ENCODE peak calls at places on chromosomes 12 and 14, in four cellular contexts. One of them, this sample, is unnamed.

GRCh38 chr12:69024907-69025306 is 91.9 kb upstream of the CPM start:
- DNase-seq in natural killer cell treated with Interleukin-12 subunit alpha and Interleukin-12 subunit beta and Interleukin-15 and Interleukin-18, amount 100 ng/mL, for 72 hours: no peak
- DNase-seq in progenitor cell of endocrine pancreas: no peak
- DNase-seq in NCI-H226: peak
- DNase-seq in this sample: no peak

GRCh38 chr12:130644566-130644965 is 71.5 kb downstream of the RIMBP2 start:
- DNase-seq in NCI-H226: no peak
- DNase-seq in natural killer cell treated with Interleukin-12 subunit alpha and Interleukin-12 subunit beta and Interleukin-15 and Interleukin-18, amount 100 ng/mL, for 72 hours: no peak
- DNase-seq in progenitor cell of endocrine pancreas: no peak
- DNase-seq in this sample: no peak

GRCh38 chr14:93655078-93655750 is 133.1 kb downstream of the PRIMA1 start:
- DNase-seq in NCI-H226: peak
- DNase-seq in progenitor cell of endocrine pancreas: peak
- DNase-seq in natural killer cell treated with Interleukin-12 subunit alpha and Interleukin-12 subunit beta and Interleukin-15 and Interleukin-18, amount 100 ng/mL, for 72 hours: no peak
- DNase-seq in this sample: peak

GRCh38 chr12:48379784-48380183 is 29.1 kb upstream of the ZNF641 start:
- DNase-seq in progenitor cell of endocrine pancreas: no peak
- DNase-seq in NCI-H226: no peak
- DNase-seq in natural killer cell treated with Interleukin-12 subunit alpha and Interleukin-12 subunit beta and Interleukin-15 and Interleukin-18, amount 100 ng/mL, for 72 hours: no peak
- DNase-seq in this sample: no peak

GRCh38 chr14:36580856-36581831 is 1.3 kb downstream of the NKX2-8 start:
- DNase-seq in progenitor cell of endocrine pancreas: peak
- DNase-seq in natural killer cell treated with Interleukin-12 subunit alpha and Interleukin-12 subunit beta and Interleukin-15 and Interleukin-18, amount 100 ng/mL, for 72 hours: no peak
- DNase-seq in NCI-H226: peak
- DNase-seq in this sample: no peak

GRCh38 chr12:51390457-51391046 is 654 bp downstream of the GALNT6 start:
- DNase-seq in natural killer cell treated with Interleukin-12 subunit alpha and Interleukin-12 subunit beta and Interleukin-15 and Interleukin-18, amount 100 ng/mL, for 72 hours: no peak
- DNase-seq in progenitor cell of endocrine pancreas: no peak
- DNase-seq in NCI-H226: no peak
- DNase-seq in this sample: no peak

GRCh38 chr14:51333901-51334432 is 93.9 kb downstream of the TMX1 start:
- DNase-seq in progenitor cell of endocrine pancreas: no peak
- DNase-seq in natural killer cell treated with Interleukin-12 subunit alpha and Interleukin-12 subunit beta and Interleukin-15 and Interleukin-18, amount 100 ng/mL, for 72 hours: no peak
- DNase-seq in NCI-H226: no peak
- DNase-seq in this sample: no peak

GRCh38 chr14:45679852-45680251 is 426.9 kb upstream of the MIS18BP1 start:
- DNase-seq in NCI-H226: peak
- DNase-seq in progenitor cell of endocrine pancreas: no peak
- DNase-seq in natural killer cell treated with Interleukin-12 subunit alpha and Interleukin-12 subunit beta and Interleukin-15 and Interleukin-18, amount 100 ng/mL, for 72 hours: no peak
- DNase-seq in this sample: no peak

GRCh38 chr12:110669193-110669502 is 19.8 kb downstream of the HVCN1 start:
- DNase-seq in natural killer cell treated with Interleukin-12 subunit alpha and Interleukin-12 subunit beta and Interleukin-15 and Interleukin-18, amount 100 ng/mL, for 72 hours: no peak
- DNase-seq in progenitor cell of endocrine pancreas: no peak
- DNase-seq in NCI-H226: no peak
- DNase-seq in this sample: no peak

GRCh38 chr12:26112232-26112631 is 12.6 kb downstream of the BHLHE41 start:
- DNase-seq in natural killer cell treated with Interleukin-12 subunit alpha and Interleukin-12 subunit beta and Interleukin-15 and Interleukin-18, amount 100 ng/mL, for 72 hours: no peak
- DNase-seq in NCI-H226: no peak
- DNase-seq in progenitor cell of endocrine pancreas: no peak
- DNase-seq in this sample: no peak

GRCh38 chr14:59595071-59595470 is 18.5 kb upstream of the CCDC175 start:
- DNase-seq in progenitor cell of endocrine pancreas: no peak
- DNase-seq in natural killer cell treated with Interleukin-12 subunit alpha and Interleukin-12 subunit beta and Interleukin-15 and Interleukin-18, amount 100 ng/mL, for 72 hours: no peak
- DNase-seq in NCI-H226: no peak
- DNase-seq in this sample: no peak

GRCh38 chr12:111607239-111607638 is 8.1 kb upstream of the ATXN2 start:
- DNase-seq in NCI-H226: no peak
- DNase-seq in progenitor cell of endocrine pancreas: no peak
- DNase-seq in natural killer cell treated with Interleukin-12 subunit alpha and Interleukin-12 subunit beta and Interleukin-15 and Interleukin-18, amount 100 ng/mL, for 72 hours: no peak
- DNase-seq in this sample: no peak

GRCh38 chr12:24047345-24047744 is 97.9 kb upstream of the SOX5 start:
- DNase-seq in progenitor cell of endocrine pancreas: no peak
- DNase-seq in natural killer cell treated with Interleukin-12 subunit alpha and Interleukin-12 subunit beta and Interleukin-15 and Interleukin-18, amount 100 ng/mL, for 72 hours: no peak
- DNase-seq in NCI-H226: no peak
- DNase-seq in this sample: no peak

GRCh38 chr14:60166144-60166543 is 946 bp upstream of the DHRS7 start:
- DNase-seq in progenitor cell of endocrine pancreas: no peak
- DNase-seq in natural killer cell treated with Interleukin-12 subunit alpha and Interleukin-12 subunit beta and Interleukin-15 and Interleukin-18, amount 100 ng/mL, for 72 hours: no peak
- DNase-seq in NCI-H226: no peak
- DNase-seq in this sample: no peak

GRCh38 chr12:54413284-54414190 is 5.5 kb downstream of the ITGA5 start:
- DNase-seq in NCI-H226: peak
- DNase-seq in natural killer cell treated with Interleukin-12 subunit alpha and Interleukin-12 subunit beta and Interleukin-15 and Interleukin-18, amount 100 ng/mL, for 72 hours: peak
- DNase-seq in progenitor cell of endocrine pancreas: no peak
- DNase-seq in this sample: no peak

GRCh38 chr12:7374423-7375144 is 69.4 kb downstream of the CD163L1 start:
- DNase-seq in progenitor cell of endocrine pancreas: no peak
- DNase-seq in NCI-H226: peak
- DNase-seq in natural killer cell treated with Interleukin-12 subunit alpha and Interleukin-12 subunit beta and Interleukin-15 and Interleukin-18, amount 100 ng/mL, for 72 hours: no peak
- DNase-seq in this sample: no peak

GRCh38 chr12:112900298-112901145 is 6.2 kb upstream of the OAS1 start:
- DNase-seq in progenitor cell of endocrine pancreas: no peak
- DNase-seq in natural killer cell treated with Interleukin-12 subunit alpha and Interleukin-12 subunit beta and Interleukin-15 and Interleukin-18, amount 100 ng/mL, for 72 hours: peak
- DNase-seq in NCI-H226: no peak
- DNase-seq in this sample: no peak

GRCh38 chr14:59101441-59101840 is 87.0 kb upstream of the DAAM1 start:
- DNase-seq in natural killer cell treated with Interleukin-12 subunit alpha and Interleukin-12 subunit beta and Interleukin-15 and Interleukin-18, amount 100 ng/mL, for 72 hours: no peak
- DNase-seq in NCI-H226: peak
- DNase-seq in progenitor cell of endocrine pancreas: no peak
- DNase-seq in this sample: no peak

GRCh38 chr12:126668538-126668937 is 1598.4 kb upstream of the TMEM132C start:
- DNase-seq in NCI-H226: no peak
- DNase-seq in progenitor cell of endocrine pancreas: no peak
- DNase-seq in natural killer cell treated with Interleukin-12 subunit alpha and Interleukin-12 subunit beta and Interleukin-15 and Interleukin-18, amount 100 ng/mL, for 72 hours: no peak
- DNase-seq in this sample: no peak

GRCh38 chr12:19978193-19978592 is 390.1 kb upstream of the PDE3A start:
- DNase-seq in natural killer cell treated with Interleukin-12 subunit alpha and Interleukin-12 subunit beta and Interleukin-15 and Interleukin-18, amount 100 ng/mL, for 72 hours: no peak
- DNase-seq in progenitor cell of endocrine pancreas: no peak
- DNase-seq in NCI-H226: peak
- DNase-seq in this sample: no peak

GRCh38 chr12:106380954-106381353 is 23.4 kb downstream of the POLR3B start:
- DNase-seq in NCI-H226: no peak
- DNase-seq in progenitor cell of endocrine pancreas: no peak
- DNase-seq in natural killer cell treated with Interleukin-12 subunit alpha and Interleukin-12 subunit beta and Interleukin-15 and Interleukin-18, amount 100 ng/mL, for 72 hours: no peak
- DNase-seq in this sample: no peak

GRCh38 chr14:36773136-36773540 is 111.5 kb downstream of the PAX9 start:
- DNase-seq in progenitor cell of endocrine pancreas: no peak
- DNase-seq in natural killer cell treated with Interleukin-12 subunit alpha and Interleukin-12 subunit beta and Interleukin-15 and Interleukin-18, amount 100 ng/mL, for 72 hours: no peak
- DNase-seq in NCI-H226: peak
- DNase-seq in this sample: no peak

GRCh38 chr14:31439554-31439953 is 17.8 kb downstream of the DTD2 start:
- DNase-seq in progenitor cell of endocrine pancreas: no peak
- DNase-seq in NCI-H226: no peak
- DNase-seq in natural killer cell treated with Interleukin-12 subunit alpha and Interleukin-12 subunit beta and Interleukin-15 and Interleukin-18, amount 100 ng/mL, for 72 hours: no peak
- DNase-seq in this sample: no peak

GRCh38 chr14:99230271-99231141 is 41.5 kb downstream of the BCL11B start:
- DNase-seq in NCI-H226: no peak
- DNase-seq in natural killer cell treated with Interleukin-12 subunit alpha and Interleukin-12 subunit beta and Interleukin-15 and Interleukin-18, amount 100 ng/mL, for 72 hours: peak
- DNase-seq in progenitor cell of endocrine pancreas: no peak
- DNase-seq in this sample: no peak